ENCODE peak calls at places on chromosomes 1 and 21, in four cellular contexts. One of them, this sample, is unnamed.

GRCh38 chr1:2378956-2379732 is 12.2 kb downstream of the MORN1 start:
- DNase-seq in K562: no peak
- DNase-seq in sigmoid colon: peak; percentile 36
- DNase-seq in CD8-positive, alpha-beta memory T cell: no peak
- DNase-seq in this sample: no peak

GRCh38 chr21:41692216-41692615 is 74.6 kb downstream of the RIPK4 start:
- DNase-seq in K562: no peak
- DNase-seq in sigmoid colon: no peak
- DNase-seq in CD8-positive, alpha-beta memory T cell: no peak
- DNase-seq in this sample: no peak

GRCh38 chr21:32554832-32555436 is 30.4 kb downstream of the TCP10L start:
- DNase-seq in K562: no peak
- DNase-seq in sigmoid colon: no peak
- DNase-seq in CD8-positive, alpha-beta memory T cell: no peak
- DNase-seq in this sample: no peak

GRCh38 chr1:200979574-200980451 is 43.7 kb downstream of the KIF21B start:
- DNase-seq in K562: peak; percentile 95
- DNase-seq in sigmoid colon: no peak
- DNase-seq in CD8-positive, alpha-beta memory T cell: peak; percentile 50
- DNase-seq in this sample: peak; percentile 72

GRCh38 chr1:117595993-117596720 is 9.7 kb upstream of the TENT5C start:
- DNase-seq in K562: no peak
- DNase-seq in sigmoid colon: no peak
- DNase-seq in CD8-positive, alpha-beta memory T cell: no peak
- DNase-seq in this sample: no peak

GRCh38 chr1:28139033-28139712 is 37.3 kb downstream of the PTAFR start:
- DNase-seq in K562: no peak
- DNase-seq in sigmoid colon: no peak
- DNase-seq in CD8-positive, alpha-beta memory T cell: no peak
- DNase-seq in this sample: no peak

GRCh38 chr1:3457910-3458621 is 3.6 kb downstream of the ARHGEF16 start:
- DNase-seq in K562: no peak
- DNase-seq in sigmoid colon: no peak
- DNase-seq in CD8-positive, alpha-beta memory T cell: no peak
- DNase-seq in this sample: peak; percentile 64

GRCh38 chr1:41810446-41810845 is 108.3 kb downstream of the HIVEP3 start:
- DNase-seq in K562: peak; percentile 56
- DNase-seq in sigmoid colon: no peak
- DNase-seq in CD8-positive, alpha-beta memory T cell: no peak
- DNase-seq in this sample: peak; percentile 30

GRCh38 chr1:200041337-200042118 is 14.0 kb downstream of the NR5A2 start:
- DNase-seq in K562: no peak
- DNase-seq in sigmoid colon: no peak
- DNase-seq in CD8-positive, alpha-beta memory T cell: no peak
- DNase-seq in this sample: peak; percentile 45

GRCh38 chr1:147243228-147243685 is 773 bp downstream of the CHD1L start:
- DNase-seq in K562: no peak
- DNase-seq in sigmoid colon: no peak
- DNase-seq in CD8-positive, alpha-beta memory T cell: peak; percentile 6
- DNase-seq in this sample: peak; percentile 47

GRCh38 chr1:84298336-84298687 is 3.2 kb upstream of the SAMD13 start:
- DNase-seq in K562: peak; percentile 67
- DNase-seq in sigmoid colon: peak; percentile 70
- DNase-seq in CD8-positive, alpha-beta memory T cell: no peak
- DNase-seq in this sample: peak; percentile 67

GRCh38 chr1:170265234-170265633 is 119.5 kb downstream of the NTMT2 start:
- DNase-seq in K562: no peak
- DNase-seq in sigmoid colon: no peak
- DNase-seq in CD8-positive, alpha-beta memory T cell: no peak
- DNase-seq in this sample: no peak

GRCh38 chr1:200260587-200261335 is 149.1 kb downstream of the ZNF281 start:
- DNase-seq in K562: no peak
- DNase-seq in sigmoid colon: no peak
- DNase-seq in CD8-positive, alpha-beta memory T cell: no peak
- DNase-seq in this sample: no peak

GRCh38 chr1:16286122-16286521 is 49.1 kb upstream of the CPLANE2 start:
- DNase-seq in K562: no peak
- DNase-seq in sigmoid colon: no peak
- DNase-seq in CD8-positive, alpha-beta memory T cell: no peak
- DNase-seq in this sample: no peak

GRCh38 chr1:183569141-183569540 is 21.1 kb downstream of the NCF2 start:
- DNase-seq in K562: no peak
- DNase-seq in sigmoid colon: no peak
- DNase-seq in CD8-positive, alpha-beta memory T cell: no peak
- DNase-seq in this sample: no peak

GRCh38 chr1:229024528-229025119 is 246.3 kb upstream of the RAB4A start:
- DNase-seq in K562: peak; percentile 70
- DNase-seq in sigmoid colon: peak; percentile 88
- DNase-seq in CD8-positive, alpha-beta memory T cell: no peak
- DNase-seq in this sample: peak; percentile 26

GRCh38 chr1:14571810-14572767 is 26.4 kb upstream of the KAZN start:
- DNase-seq in K562: peak; percentile 62
- DNase-seq in sigmoid colon: no peak
- DNase-seq in CD8-positive, alpha-beta memory T cell: no peak
- DNase-seq in this sample: no peak

GRCh38 chr1:92877792-92878191 is 46.0 kb downstream of the RPL5 start:
- DNase-seq in K562: no peak
- DNase-seq in sigmoid colon: no peak
- DNase-seq in CD8-positive, alpha-beta memory T cell: no peak
- DNase-seq in this sample: no peak

GRCh38 chr1:236086537-236086936 is 21.6 kb upstream of the NID1 start:
- DNase-seq in K562: no peak
- DNase-seq in sigmoid colon: no peak
- DNase-seq in CD8-positive, alpha-beta memory T cell: no peak
- DNase-seq in this sample: no peak

GRCh38 chr1:219710529-219711194 is 97.8 kb upstream of the ZC3H11B start:
- DNase-seq in K562: no peak
- DNase-seq in sigmoid colon: no peak
- DNase-seq in CD8-positive, alpha-beta memory T cell: no peak
- DNase-seq in this sample: no peak

GRCh38 chr1:119141020-119141424 is 569 bp upstream of the WARS2 start:
- DNase-seq in K562: no peak
- DNase-seq in sigmoid colon: peak; percentile 67
- DNase-seq in CD8-positive, alpha-beta memory T cell: peak; percentile 5
- DNase-seq in this sample: peak; percentile 41

GRCh38 chr21:29585462-29585861 is 286.7 kb downstream of the BACH1 start:
- DNase-seq in K562: no peak
- DNase-seq in sigmoid colon: no peak
- DNase-seq in CD8-positive, alpha-beta memory T cell: no peak
- DNase-seq in this sample: no peak

GRCh38 chr1:230517786-230518185 is 91.7 kb upstream of the PGBD5 start:
- DNase-seq in K562: no peak
- DNase-seq in sigmoid colon: no peak
- DNase-seq in CD8-positive, alpha-beta memory T cell: no peak
- DNase-seq in this sample: no peak

GRCh38 chr1:38071530-38072266 is 25.1 kb upstream of the POU3F1 start:
- DNase-seq in K562: peak; percentile 47
- DNase-seq in sigmoid colon: no peak
- DNase-seq in CD8-positive, alpha-beta memory T cell: no peak
- DNase-seq in this sample: no peak

GRCh38 chr1:150280138-150280707 is 2.1 kb upstream of the CIART start:
- DNase-seq in K562: no peak
- DNase-seq in sigmoid colon: no peak
- DNase-seq in CD8-positive, alpha-beta memory T cell: no peak
- DNase-seq in this sample: peak; percentile 88

GRCh38 chr1:198734323-198735008 is 95.6 kb downstream of the PTPRC start:
- DNase-seq in K562: no peak
- DNase-seq in sigmoid colon: no peak
- DNase-seq in CD8-positive, alpha-beta memory T cell: no peak
- DNase-seq in this sample: no peak

DNA sequence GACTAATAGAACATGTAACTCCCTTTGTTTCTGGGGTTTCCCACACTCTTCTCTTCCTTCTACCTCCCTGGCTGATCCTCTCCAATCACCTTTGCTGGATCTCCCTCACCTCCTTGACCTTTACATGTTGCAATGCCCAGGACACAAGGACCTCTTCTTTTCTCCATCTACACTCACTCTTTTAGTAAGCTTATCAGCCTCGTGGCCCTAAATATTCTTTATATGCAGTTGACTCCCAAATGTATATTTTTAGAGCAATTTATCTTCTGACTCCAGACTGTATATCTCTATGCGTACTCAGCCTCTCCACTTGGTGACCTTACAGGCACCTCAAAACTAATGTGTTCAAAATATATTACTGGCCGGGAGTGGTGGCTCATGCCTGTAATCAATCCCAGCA is 18.4 kb upstream of the CLSPN start:
- DNase-seq in K562: no peak
- DNase-seq in sigmoid colon: no peak
- DNase-seq in CD8-positive, alpha-beta memory T cell: no peak
- DNase-seq in this sample: no peak
- H3K27ac ChIP-seq in K562: peak overlapping the region; percentile 19
- H3K27ac ChIP-seq in sigmoid colon: no peak overlapping the region
- H3K27ac ChIP-seq in CD8-positive, alpha-beta memory T cell: no peak overlapping the region
- H3K27ac ChIP-seq in this sample: no peak overlapping the region

GRCh38 chr1:43844114-43844513 is 89.5 kb upstream of the ARTN start:
- DNase-seq in K562: no peak
- DNase-seq in sigmoid colon: no peak
- DNase-seq in CD8-positive, alpha-beta memory T cell: no peak
- DNase-seq in this sample: peak; percentile 63
- H3K27ac ChIP-seq in K562: no peak overlapping the region
- H3K27ac ChIP-seq in sigmoid colon: no peak overlapping the region
- H3K27ac ChIP-seq in CD8-positive, alpha-beta memory T cell: no peak overlapping the region
- H3K27ac ChIP-seq in this sample: peak overlapping the region; percentile 20

GRCh38 chr1:43996733-43997115 is 5.3 kb downstream of the CCDC24 start:
- DNase-seq in K562: no peak
- DNase-seq in sigmoid colon: no peak
- DNase-seq in CD8-positive, alpha-beta memory T cell: no peak
- DNase-seq in this sample: no peak
- H3K27ac ChIP-seq in K562: no peak overlapping the region
- H3K27ac ChIP-seq in sigmoid colon: no peak overlapping the region
- H3K27ac ChIP-seq in CD8-positive, alpha-beta memory T cell: no peak overlapping the region
- H3K27ac ChIP-seq in this sample: no peak overlapping the region

GRCh38 chr1:178119623-178120022 is 25.7 kb downstream of the RASAL2 start:
- DNase-seq in K562: no peak
- DNase-seq in sigmoid colon: no peak
- DNase-seq in CD8-positive, alpha-beta memory T cell: no peak
- DNase-seq in this sample: no peak
- H3K27ac ChIP-seq in K562: no peak overlapping the region
- H3K27ac ChIP-seq in sigmoid colon: no peak overlapping the region
- H3K27ac ChIP-seq in CD8-positive, alpha-beta memory T cell: no peak overlapping the region
- H3K27ac ChIP-seq in this sample: no peak overlapping the region

DNA sequence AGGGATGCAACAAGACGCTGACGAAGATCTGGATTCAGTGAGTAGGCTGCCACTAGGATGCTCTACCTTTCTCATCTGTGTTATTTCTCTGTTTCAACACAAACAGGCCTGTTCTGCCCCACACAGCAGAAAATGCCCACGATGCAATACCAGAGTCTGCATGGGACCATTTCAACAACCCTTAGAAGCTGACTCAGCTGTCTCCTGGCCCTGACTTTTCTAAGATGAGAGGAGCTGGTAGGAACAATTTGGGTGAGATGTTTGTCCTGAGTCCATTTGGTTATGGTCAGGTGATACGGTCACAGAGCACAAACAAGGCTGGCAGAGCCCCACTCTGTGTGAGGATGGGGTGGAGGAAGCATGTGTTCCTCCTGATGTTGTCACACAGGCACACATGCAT is 11.5 kb upstream of the SLC2A1 start:
- DNase-seq in K562: peak; percentile 53
- DNase-seq in sigmoid colon: no peak
- DNase-seq in CD8-positive, alpha-beta memory T cell: no peak
- DNase-seq in this sample: no peak
- H3K27ac ChIP-seq in K562: no peak overlapping the region
- H3K27ac ChIP-seq in sigmoid colon: no peak overlapping the region
- H3K27ac ChIP-seq in CD8-positive, alpha-beta memory T cell: no peak overlapping the region
- H3K27ac ChIP-seq in this sample: no peak overlapping the region

GRCh38 chr1:43530483-43531452 is at the start of gene PTPRF:
- DNase-seq in K562: peak; percentile 89
- DNase-seq in sigmoid colon: peak; percentile 86
- DNase-seq in CD8-positive, alpha-beta memory T cell: peak; percentile 18
- DNase-seq in this sample: peak; percentile 75
- H3K27ac ChIP-seq in K562: no peak within 1 kb of the TSS
- H3K27ac ChIP-seq in sigmoid colon: peak within 1 kb of the TSS; percentile 84
- H3K27ac ChIP-seq in CD8-positive, alpha-beta memory T cell: no peak within 1 kb of the TSS
- H3K27ac ChIP-seq in this sample: peak within 1 kb of the TSS; percentile 84

DNA sequence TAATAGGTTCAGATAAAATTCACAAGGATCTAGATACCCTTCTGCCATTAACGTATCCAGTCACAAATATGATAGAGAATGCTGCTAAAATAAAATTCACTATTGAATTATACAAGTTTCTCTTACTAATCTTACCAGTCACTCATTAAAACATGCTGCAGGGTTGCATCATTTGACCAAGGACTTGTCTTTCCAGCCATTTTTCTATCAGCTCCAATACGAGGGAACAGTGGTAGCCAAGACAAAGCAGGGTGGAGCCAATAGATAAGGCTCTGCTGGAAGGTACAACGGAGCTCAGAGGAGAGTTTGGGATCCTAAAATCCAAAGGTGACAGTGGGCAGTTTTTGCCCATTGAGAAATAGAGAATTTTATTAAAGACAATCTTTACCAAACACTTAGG is 4.0 kb downstream of the DONSON start:
- DNase-seq in K562: peak; percentile 33
- DNase-seq in sigmoid colon: no peak
- DNase-seq in CD8-positive, alpha-beta memory T cell: no peak
- DNase-seq in this sample: no peak
- H3K27ac ChIP-seq in K562: no peak overlapping the region
- H3K27ac ChIP-seq in sigmoid colon: no peak overlapping the region
- H3K27ac ChIP-seq in CD8-positive, alpha-beta memory T cell: no peak overlapping the region
- H3K27ac ChIP-seq in this sample: no peak overlapping the region

GRCh38 chr1:177392336-177392735 is 221.6 kb downstream of the BRINP2 start:
- DNase-seq in K562: no peak
- DNase-seq in sigmoid colon: no peak
- DNase-seq in CD8-positive, alpha-beta memory T cell: no peak
- DNase-seq in this sample: no peak
- H3K27ac ChIP-seq in K562: no peak overlapping the region
- H3K27ac ChIP-seq in sigmoid colon: no peak overlapping the region
- H3K27ac ChIP-seq in CD8-positive, alpha-beta memory T cell: no peak overlapping the region
- H3K27ac ChIP-seq in this sample: no peak overlapping the region

GRCh38 chr1:94898486-94899385 is 28.2 kb downstream of the CNN3 start:
- DNase-seq in K562: no peak
- DNase-seq in sigmoid colon: no peak
- DNase-seq in CD8-positive, alpha-beta memory T cell: no peak
- DNase-seq in this sample: no peak
- H3K27ac ChIP-seq in K562: no peak overlapping the region
- H3K27ac ChIP-seq in sigmoid colon: peak overlapping the region; percentile 47
- H3K27ac ChIP-seq in CD8-positive, alpha-beta memory T cell: no peak overlapping the region
- H3K27ac ChIP-seq in this sample: no peak overlapping the region

GRCh38 chr1:206805357-206805756 is 33.1 kb upstream of the IL10 start:
- DNase-seq in K562: no peak
- DNase-seq in sigmoid colon: no peak
- DNase-seq in CD8-positive, alpha-beta memory T cell: no peak
- DNase-seq in this sample: no peak

GRCh38 chr1:206803221-206803730 is 31.0 kb upstream of the IL10 start:
- DNase-seq in K562: no peak
- DNase-seq in sigmoid colon: no peak
- DNase-seq in CD8-positive, alpha-beta memory T cell: peak; percentile 67
- DNase-seq in this sample: peak; percentile 19

GRCh38 chr1:206802401-206802800 is 30.1 kb upstream of the IL10 start:
- DNase-seq in K562: no peak
- DNase-seq in sigmoid colon: no peak
- DNase-seq in CD8-positive, alpha-beta memory T cell: no peak
- DNase-seq in this sample: no peak

GRCh38 chr1:206801467-206801866 is 29.2 kb upstream of the IL10 start:
- DNase-seq in K562: no peak
- DNase-seq in sigmoid colon: no peak
- DNase-seq in CD8-positive, alpha-beta memory T cell: no peak
- DNase-seq in this sample: no peak

GRCh38 chr1:206804156-206804737 is 32.0 kb upstream of the IL10 start:
- DNase-seq in K562: no peak
- DNase-seq in sigmoid colon: no peak
- DNase-seq in CD8-positive, alpha-beta memory T cell: no peak
- DNase-seq in this sample: no peak
- H3K27ac ChIP-seq in K562: no peak overlapping the region
- H3K27ac ChIP-seq in sigmoid colon: no peak overlapping the region
- H3K27ac ChIP-seq in CD8-positive, alpha-beta memory T cell: peak overlapping the region; percentile 41
- H3K27ac ChIP-seq in this sample: no peak overlapping the region

This sample was measured in colonic mucosa.